ENCODE peak calls at places on chromosomes 3 and 15, in seven cellular contexts. V, I, U, E, N, A and K are unnamed samples.

GRCh38 chr15:34365836-34366235 is 1.2 kb downstream of the LPCAT4 start:
- DNase-seq in V (no peak), I (no peak), U (no peak), E (no peak), N (no peak), A (no peak), K (no peak)

GRCh38 chr3:184003187-184003967 is 14.3 kb downstream of the ABCC5 start:
- DNase-seq in V (no peak), I (no peak), U (no peak), E (no peak), N (no peak), A (no peak), K (no peak)

GRCh38 chr15:51325167-51325566 is 13.2 kb downstream of the CYP19A1 start:
- DNase-seq in V (no peak), I (no peak), U (no peak), E (no peak), N (no peak), A (no peak), K (no peak)

GRCh38 chr3:12288466-12289129 is at the start of gene PPARG:
- DNase-seq in V (no peak), I (no peak), U (no peak), E (no peak), N (no peak), A (peak; percentile 68), K (no peak)

GRCh38 chr15:81161215-81161673 is 27.2 kb downstream of the CFAP161 start:
- DNase-seq in V (no peak), I (no peak), U (no peak), E (no peak), N (no peak), A (no peak), K (no peak)

GRCh38 chr3:12750223-12750622 is 8.8 kb downstream of the TMEM40 start:
- DNase-seq in V (peak; percentile 62), I (no peak), U (no peak), E (no peak), N (no peak), A (no peak), K (peak; percentile 24)

GRCh38 chr15:78676424-78677110 is 35.6 kb upstream of the CHRNB4 start:
- DNase-seq in V (no peak), I (no peak), U (no peak), E (no peak), N (no peak), A (no peak), K (no peak)

GRCh38 chr3:120567370-120568197 is 28.6 kb upstream of the NDUFB4 start:
- DNase-seq in V (peak; percentile 46), I (no peak), U (no peak), E (peak; percentile 58), N (peak; percentile 61), A (no peak), K (peak; percentile 14)

GRCh38 chr3:122793568-122794416 is at the start of gene HSPBAP1:
- DNase-seq in V (peak; percentile 87), I (peak; percentile 84), U (peak; percentile 86), E (no peak), N (no peak), A (peak; percentile 82), K (no peak)

GRCh38 chr3:119408243-119408950 is 55.0 kb downstream of the TMEM39A start:
- DNase-seq in V (no peak), I (no peak), U (no peak), E (no peak), N (no peak), A (no peak), K (no peak)

GRCh38 chr3:4580346-4581019 is 87.3 kb downstream of the ITPR1 start:
- DNase-seq in V (no peak), I (no peak), U (no peak), E (no peak), N (no peak), A (no peak), K (no peak)

GRCh38 chr3:187737401-187738088 is 7.7 kb downstream of the BCL6 start:
- DNase-seq in V (no peak), I (no peak), U (no peak), E (no peak), N (no peak), A (peak; percentile 68), K (no peak)

GRCh38 chr15:83926116-83926515 is 272.2 kb downstream of the ADAMTSL3 start:
- DNase-seq in V (no peak), I (no peak), U (no peak), E (no peak), N (no peak), A (no peak), K (no peak)

GRCh38 chr3:71447803-71448202 is 135.7 kb downstream of the FOXP1 start:
- DNase-seq in V (no peak), I (no peak), U (no peak), E (no peak), N (no peak), A (no peak), K (no peak)

GRCh38 chr15:97084650-97085049 is 754.1 kb downstream of the NR2F2 start:
- DNase-seq in V (peak; percentile 5), I (no peak), U (no peak), E (no peak), N (no peak), A (no peak), K (no peak)

GRCh38 chr3:54698059-54698458 is 229.8 kb downstream of the LRTM1 start:
- DNase-seq in V (no peak), I (no peak), U (no peak), E (no peak), N (no peak), A (no peak), K (no peak)

GRCh38 chr15:52491460-52491859 is 37.2 kb downstream of the MYO5A start:
- DNase-seq in V (no peak), I (no peak), U (no peak), E (no peak), N (no peak), A (no peak), K (no peak)

GRCh38 chr3:164418426-164418825 is 659.9 kb downstream of the SI start:
- DNase-seq in V (no peak), I (no peak), U (no peak), E (peak; percentile 99), N (peak; percentile 81), A (no peak), K (no peak)

GRCh38 chr3:190306513-190307163 is 15.6 kb downstream of the CLDN1 start:
- DNase-seq in V (no peak), I (no peak), U (no peak), E (no peak), N (no peak), A (no peak), K (no peak)

GRCh38 chr3:161263057-161263456 is 41.9 kb downstream of the NMD3 start:
- DNase-seq in V (no peak), I (no peak), U (no peak), E (no peak), N (no peak), A (no peak), K (no peak)

GRCh38 chr15:52143862-52144261 is 31.3 kb upstream of the BCL2L10 start:
- DNase-seq in V (peak; percentile 91), I (no peak), U (no peak), E (no peak), N (no peak), A (no peak), K (no peak)

GRCh38 chr15:70585707-70586034 is 177.7 kb downstream of the UACA start:
- DNase-seq in V (no peak), I (no peak), U (no peak), E (no peak), N (no peak), A (peak; percentile 36), K (no peak)

GRCh38 chr3:46959169-46959515 is 17.4 kb downstream of the CCDC12 start:
- DNase-seq in V (no peak), I (no peak), U (no peak), E (no peak), N (no peak), A (no peak), K (no peak)

GRCh38 chr3:156509209-156510174 is 45.4 kb downstream of the SSR3 start:
- DNase-seq in V (peak; percentile 49), I (no peak), U (no peak), E (peak; percentile 61), N (peak; percentile 92), A (no peak), K (no peak)

GRCh38 chr3:8438507-8439079 is 63.0 kb upstream of the LMCD1 start:
- DNase-seq in V (no peak), I (no peak), U (no peak), E (no peak), N (no peak), A (no peak), K (no peak)